ENCODE peak calls at places on chromosomes 3 and 15, in four cellular contexts. One of them, this sample, is unnamed. For H3K27me3 and H3K36me3, the result is how much of the 10 kb centered on the place peaks cover.

GRCh38 chr15:65362491-65362890 is 15.3 kb downstream of the IGDCC3 start:
- DNase-seq in stomach: no peak
- DNase-seq in upper lobe of right lung: peak
- DNase-seq in Panc1: no peak
- DNase-seq in this sample: no peak

GRCh38 chr3:157392104-157392503 is 44.5 kb upstream of the PTX3 start:
- DNase-seq in upper lobe of right lung: no peak
- DNase-seq in Panc1: no peak
- DNase-seq in stomach: no peak
- DNase-seq in this sample: no peak

GRCh38 chr3:19147905-19148767 is at the start of gene KCNH8:
- DNase-seq in Panc1: no peak
- DNase-seq in stomach: peak
- DNase-seq in upper lobe of right lung: no peak
- DNase-seq in this sample: no peak

GRCh38 chr15:71443538-71443937 is 328.3 kb downstream of the THSD4 start:
- DNase-seq in stomach: peak
- DNase-seq in upper lobe of right lung: peak
- DNase-seq in Panc1: peak
- DNase-seq in this sample: no peak

GRCh38 chr3:56593455-56594158 is 36.6 kb downstream of the CCDC66 start:
- DNase-seq in stomach: no peak
- DNase-seq in Panc1: no peak
- DNase-seq in upper lobe of right lung: no peak
- DNase-seq in this sample: no peak

GRCh38 chr3:112101946-112102345 is 15.8 kb downstream of the C3orf52 start:
- DNase-seq in Panc1: no peak
- DNase-seq in stomach: no peak
- DNase-seq in upper lobe of right lung: no peak
- DNase-seq in this sample: peak

GRCh38 chr3:41794748-41795589 is 166.9 kb downstream of the ULK4 start:
- DNase-seq in stomach: no peak
- DNase-seq in upper lobe of right lung: no peak
- DNase-seq in Panc1: no peak
- DNase-seq in this sample: no peak

GRCh38 chr15:65937476-65937875 is 68.2 kb downstream of the RAB11A start:
- DNase-seq in upper lobe of right lung: no peak
- DNase-seq in Panc1: no peak
- DNase-seq in stomach: peak
- DNase-seq in this sample: no peak

GRCh38 chr15:33242669-33243191 is 48.2 kb upstream of the FMN1 start:
- DNase-seq in stomach: no peak
- DNase-seq in upper lobe of right lung: no peak
- DNase-seq in Panc1: no peak
- DNase-seq in this sample: peak

GRCh38 chr3:123194552-123194951 is 7.2 kb upstream of the SEC22A start:
- DNase-seq in upper lobe of right lung: peak
- DNase-seq in Panc1: no peak
- DNase-seq in stomach: peak
- DNase-seq in this sample: no peak

GRCh38 chr3:14948609-14949038 is 1.2 kb downstream of the NR2C2 start:
- DNase-seq in upper lobe of right lung: no peak
- DNase-seq in Panc1: no peak
- DNase-seq in stomach: no peak
- DNase-seq in this sample: no peak

GRCh38 chr3:30203301-30203700 is 403.1 kb upstream of the TGFBR2 start:
- DNase-seq in upper lobe of right lung: no peak
- DNase-seq in stomach: no peak
- DNase-seq in Panc1: no peak
- DNase-seq in this sample: no peak

GRCh38 chr3:58237238-58237939 is at the start of gene ABHD6:
- DNase-seq in stomach: peak
- DNase-seq in upper lobe of right lung: peak
- DNase-seq in Panc1: no peak
- DNase-seq in this sample: no peak

GRCh38 chr15:89341316-89342005 is 6.8 kb upstream of the POLG start:
- DNase-seq in upper lobe of right lung: peak
- DNase-seq in stomach: peak
- DNase-seq in Panc1: no peak
- DNase-seq in this sample: no peak

GRCh38 chr15:88484781-88485246 is 17.3 kb downstream of the MRPS11 start:
- DNase-seq in upper lobe of right lung: no peak
- DNase-seq in stomach: no peak
- DNase-seq in Panc1: no peak
- DNase-seq in this sample: no peak

GRCh38 chr15:22866066-22866465 is 27.6 kb downstream of the NIPA2 start:
- DNase-seq in Panc1: no peak
- DNase-seq in upper lobe of right lung: no peak
- DNase-seq in stomach: no peak
- DNase-seq in this sample: no peak

GRCh38 chr3:138964264-138964663 is 17.2 kb downstream of the FOXL2NB start:
- DNase-seq in Panc1: no peak
- DNase-seq in upper lobe of right lung: no peak
- DNase-seq in stomach: no peak
- DNase-seq in this sample: no peak

GRCh38 chr3:98809561-98809960 is 46.4 kb downstream of the ST3GAL6 start:
- DNase-seq in Panc1: no peak
- DNase-seq in upper lobe of right lung: no peak
- DNase-seq in stomach: no peak
- DNase-seq in this sample: no peak

GRCh38 chr15:80576519-80577090 is 118.5 kb upstream of the ABHD17C start:
- DNase-seq in Panc1: no peak
- DNase-seq in stomach: no peak
- DNase-seq in upper lobe of right lung: peak
- DNase-seq in this sample: no peak

GRCh38 chr3:159174715-159175390 is 373.0 kb downstream of the MFSD1 start:
- DNase-seq in upper lobe of right lung: no peak
- DNase-seq in stomach: no peak
- DNase-seq in Panc1: no peak
- DNase-seq in this sample: peak

GRCh38 chr3:11423868-11424267 is 151.7 kb downstream of the ATG7 start:
- DNase-seq in Panc1: no peak
- DNase-seq in stomach: no peak
- DNase-seq in upper lobe of right lung: no peak
- DNase-seq in this sample: no peak

GRCh38 chr3:72412557-72412956 is 435.7 kb downstream of the SHQ1 start:
- DNase-seq in stomach: no peak
- DNase-seq in upper lobe of right lung: no peak
- DNase-seq in Panc1: no peak
- DNase-seq in this sample: no peak

GRCh38 chr3:187550446-187550845 is 119.7 kb downstream of the SST start:
- DNase-seq in stomach: no peak
- DNase-seq in Panc1: no peak
- DNase-seq in upper lobe of right lung: no peak
- DNase-seq in this sample: no peak

GRCh38 chr3:187540847-187541246 is 129.3 kb downstream of the SST start:
- DNase-seq in upper lobe of right lung: no peak
- DNase-seq in stomach: no peak
- DNase-seq in Panc1: no peak
- DNase-seq in this sample: no peak

GRCh38 chr3:187544326-187544725 is 125.9 kb downstream of the SST start:
- DNase-seq in stomach: no peak
- DNase-seq in Panc1: no peak
- DNase-seq in upper lobe of right lung: no peak
- DNase-seq in this sample: no peak

DNA sequence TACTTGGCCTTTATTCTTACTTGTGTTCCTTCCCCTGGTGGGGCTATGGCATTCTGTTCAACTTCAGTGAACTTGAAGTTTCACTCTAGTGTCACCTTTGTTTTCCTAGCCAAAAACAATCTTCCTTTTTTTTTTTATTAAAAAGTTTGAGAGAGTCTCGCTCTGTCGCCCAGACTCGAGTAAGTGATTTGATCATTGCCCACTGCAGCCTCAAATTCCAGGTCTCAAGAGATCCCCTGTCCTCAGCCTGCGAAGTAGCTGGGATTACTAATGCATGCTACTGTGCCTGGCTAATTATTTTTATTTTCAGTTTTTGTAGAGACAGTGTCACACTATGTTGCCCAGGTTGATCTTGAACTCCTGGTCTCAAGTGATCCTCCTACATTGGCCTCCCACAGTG is 124.8 kb downstream of the SST start:
- DNase-seq in stomach: no peak
- DNase-seq in Panc1: no peak
- DNase-seq in upper lobe of right lung: no peak
- DNase-seq in this sample: no peak
- H3K27me3 ChIP-seq in stomach: under half
- H3K27me3 ChIP-seq in Panc1: under half
- H3K27me3 ChIP-seq in upper lobe of right lung: under half
- H3K27me3 ChIP-seq in this sample: under half

GRCh38 chr3:69292959-69293574 is 92.8 kb downstream of the FRMD4B start:
- DNase-seq in upper lobe of right lung: no peak
- DNase-seq in stomach: no peak
- DNase-seq in Panc1: no peak
- DNase-seq in this sample: no peak
- H3K36me3 ChIP-seq in upper lobe of right lung: under half
- H3K36me3 ChIP-seq in stomach: under half
- H3K36me3 ChIP-seq in Panc1: under half
- H3K36me3 ChIP-seq in this sample: under half

DNA sequence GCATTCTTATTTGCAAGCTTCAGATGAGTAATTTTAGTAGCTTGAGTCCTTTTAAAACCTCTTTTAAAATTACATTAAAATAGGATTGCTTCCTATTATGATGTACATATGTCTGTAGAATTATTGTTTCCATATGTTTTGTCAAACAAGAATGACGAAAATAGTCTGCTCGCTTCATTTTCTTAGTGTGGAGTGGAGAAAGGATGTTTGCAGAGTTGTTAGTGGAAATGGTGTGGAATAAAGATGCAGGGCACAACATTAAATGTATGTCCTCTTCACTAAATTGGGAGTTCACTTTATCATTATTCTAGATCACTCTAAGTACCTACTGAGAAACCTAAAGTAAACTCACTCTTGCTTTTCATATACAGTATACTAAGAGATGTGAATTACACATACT is 59.5 kb downstream of the CMSS1 start:
- DNase-seq in Panc1: no peak
- DNase-seq in stomach: no peak
- DNase-seq in upper lobe of right lung: no peak
- DNase-seq in this sample: no peak
- H3K27me3 ChIP-seq in Panc1: under half
- H3K27me3 ChIP-seq in stomach: under half
- H3K27me3 ChIP-seq in upper lobe of right lung: under half
- H3K27me3 ChIP-seq in this sample: under half

GRCh38 chr3:47590212-47590611 is 11.5 kb upstream of the CSPG5 start:
- DNase-seq in Panc1: no peak
- DNase-seq in stomach: no peak
- DNase-seq in upper lobe of right lung: no peak
- DNase-seq in this sample: no peak
- H3K36me3 ChIP-seq in Panc1: under half
- H3K36me3 ChIP-seq in stomach: half or more
- H3K36me3 ChIP-seq in upper lobe of right lung: half or more
- H3K36me3 ChIP-seq in this sample: under half

DNA sequence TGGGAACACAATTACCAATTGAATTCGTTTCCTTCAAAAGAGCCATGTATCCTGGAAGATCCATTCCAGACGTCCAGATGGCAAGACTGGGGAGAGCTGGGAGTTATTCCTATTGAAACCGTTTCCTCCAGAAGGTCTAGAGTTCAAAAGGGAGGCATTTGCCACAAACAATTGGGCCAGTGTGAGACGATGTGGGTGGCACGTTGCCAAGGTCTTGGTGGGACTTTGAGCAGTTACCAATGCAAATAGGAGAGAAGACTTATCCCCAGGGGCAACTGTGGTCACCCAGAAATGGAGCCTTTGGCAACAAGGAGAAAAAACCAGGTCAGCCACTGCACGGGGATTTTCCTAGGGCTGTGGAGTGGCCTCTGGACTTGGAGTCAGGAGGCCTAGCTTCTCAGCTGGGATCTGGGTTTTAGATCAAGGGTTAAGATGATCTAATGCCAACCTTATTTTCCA is 29.6 kb upstream of the TLE3 start:
- DNase-seq in stomach: peak
- DNase-seq in upper lobe of right lung: no peak
- DNase-seq in Panc1: no peak
- DNase-seq in this sample: no peak
- H3K27me3 ChIP-seq in stomach: under half
- H3K27me3 ChIP-seq in upper lobe of right lung: under half
- H3K27me3 ChIP-seq in Panc1: under half
- H3K27me3 ChIP-seq in this sample: under half

DNA sequence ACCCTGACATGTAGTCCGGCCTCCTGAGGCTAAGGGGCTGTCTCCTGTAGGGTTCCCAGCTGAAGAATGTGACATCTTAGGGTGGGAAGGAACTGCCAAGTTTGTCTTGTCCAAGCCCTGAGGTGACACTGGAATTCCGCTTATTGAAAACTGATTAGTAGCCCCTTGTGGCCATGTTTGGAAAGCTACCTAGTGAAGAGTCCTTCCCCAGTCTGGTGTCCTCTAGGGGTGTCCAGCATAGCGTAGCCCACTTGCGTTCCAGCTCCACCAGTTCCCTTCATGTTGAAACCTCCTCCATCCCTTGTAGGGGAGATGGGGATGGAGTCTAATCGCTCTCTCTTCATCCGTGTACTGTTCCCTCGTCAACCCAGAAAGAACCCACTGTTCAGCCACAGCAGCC is 79.5 kb downstream of the CHDH start:
- DNase-seq in upper lobe of right lung: no peak
- DNase-seq in Panc1: no peak
- DNase-seq in stomach: no peak
- DNase-seq in this sample: no peak
- H3K36me3 ChIP-seq in upper lobe of right lung: under half
- H3K36me3 ChIP-seq in Panc1: under half
- H3K36me3 ChIP-seq in stomach: under half
- H3K36me3 ChIP-seq in this sample: under half

GRCh38 chr3:193777524-193777923 is 184.5 kb downstream of the OPA1 start:
- DNase-seq in upper lobe of right lung: no peak
- DNase-seq in Panc1: no peak
- DNase-seq in stomach: no peak
- DNase-seq in this sample: no peak

GRCh38 chr3:193774916-193775285 is 181.9 kb downstream of the OPA1 start:
- DNase-seq in Panc1: no peak
- DNase-seq in stomach: no peak
- DNase-seq in upper lobe of right lung: no peak
- DNase-seq in this sample: no peak

GRCh38 chr3:193774272-193774915 is 181.4 kb downstream of the OPA1 start:
- DNase-seq in Panc1: no peak
- DNase-seq in upper lobe of right lung: no peak
- DNase-seq in stomach: no peak
- DNase-seq in this sample: no peak

GRCh38 chr3:193776626-193777025 is 183.6 kb downstream of the OPA1 start:
- DNase-seq in upper lobe of right lung: no peak
- DNase-seq in Panc1: no peak
- DNase-seq in stomach: no peak
- DNase-seq in this sample: no peak

GRCh38 chr3:193775421-193776077 is 182.5 kb downstream of the OPA1 start:
- DNase-seq in Panc1: no peak
- DNase-seq in stomach: no peak
- DNase-seq in upper lobe of right lung: no peak
- DNase-seq in this sample: no peak
- H3K27me3 ChIP-seq in Panc1: under half
- H3K27me3 ChIP-seq in stomach: under half
- H3K27me3 ChIP-seq in upper lobe of right lung: under half
- H3K27me3 ChIP-seq in this sample: under half